ENCODE peak calls at places on chromosomes 16 and 17, in six cellular contexts. G is AG04449; X is breast epithelium; J is hypothalamus; Y is NCI-H774; Q is activated T-cell treated with anti-CD3 and anti-CD28 coated beads, Interleukin-2, amount 50 U/mL, for 1 hour. E is an unnamed sample.

GRCh38 chr17:8586766-8587165 is 43.8 kb downstream of the MYH10 start:
- DNase-seq in G (no peak), X (no peak), J (no peak), Y (no peak), Q (no peak), E (no peak)

GRCh38 chr16:4488486-4488967 is 12.3 kb downstream of the HMOX2 start:
- DNase-seq in G (no peak), X (no peak), J (no peak), Y (no peak), Q (no peak), E (no peak)

GRCh38 chr16:7284780-7285179 is 47.9 kb upstream of the RBFOX1 start:
- DNase-seq in G (no peak), X (no peak), J (no peak), Y (no peak), Q (no peak), E (no peak)

GRCh38 chr17:60604686-60605334 is 4.8 kb downstream of the PPM1D start:
- DNase-seq in G (peak; percentile 47), X (no peak), J (no peak), Y (no peak), Q (no peak), E (no peak)

GRCh38 chr17:20154601-20155000 is 145.4 kb downstream of the SPECC1 start:
- DNase-seq in G (no peak), X (no peak), J (no peak), Y (no peak), Q (no peak), E (no peak)

GRCh38 chr17:74480290-74480689 is 13.9 kb downstream of the CD300A start:
- DNase-seq in G (no peak), X (no peak), J (no peak), Y (no peak), Q (no peak), E (no peak)

GRCh38 chr16:2205104-2205966 is at the start of gene MLST8:
- DNase-seq in G (no peak), X (peak; percentile 84), J (peak; percentile 68), Y (peak; percentile 51), Q (peak; percentile 96), E (peak; percentile 71)

GRCh38 chr17:81273698-81274470 is 21.2 kb downstream of the SLC38A10 start:
- DNase-seq in G (no peak), X (no peak), J (no peak), Y (no peak), Q (no peak), E (no peak)

GRCh38 chr16:69927056-69927757 is 23.9 kb upstream of the CLEC18A start:
- DNase-seq in G (no peak), X (no peak), J (no peak), Y (no peak), Q (no peak), E (peak; percentile 80)

GRCh38 chr16:70753228-70753627 is 47.7 kb downstream of the VAC14 start:
- DNase-seq in G (no peak), X (no peak), J (no peak), Y (no peak), Q (no peak), E (no peak)